ENCODE peak calls at places on chromosomes 1 and 21, in four cellular contexts. C is mesendoderm, H is IMR-90, T is H1. A is an unnamed sample.
A peak's percentile ranks its signal among the peaks of the same experiment; 100 is the strongest.

GRCh38 chr1:207853372-207853757 is 57.6 kb downstream of the CD34 start:
- DNase-seq in T (no peak), H (peak; percentile 19), C (no peak), A (no peak)

GRCh38 chr1:145879775-145880174 is 5.9 kb downstream of the ANKRD35 start:
- DNase-seq in T (no peak), H (no peak), C (peak; percentile 84), A (no peak)

GRCh38 chr1:35605882-35606182 is 32.7 kb downstream of the TFAP2E start:
- DNase-seq in H (no peak), C (peak; percentile 63), T (no peak), A (no peak)

GRCh38 chr21:14306143-14306907 is 76.6 kb downstream of the HSPA13 start:
- DNase-seq in H (peak; percentile 3), T (no peak), C (peak; percentile 31), A (no peak)

GRCh38 chr21:42461881-42462877 is 33.8 kb downstream of the RSPH1 start:
- DNase-seq in T (no peak), H (no peak), C (peak; percentile 90), A (peak; percentile 30)

GRCh38 chr1:41490911-41491310 is 6.4 kb upstream of the EDN2 start:
- DNase-seq in C (no peak), T (no peak), H (no peak), A (no peak)

GRCh38 chr1:25700626-25701025 is 84.0 kb downstream of the MAN1C1 start:
- DNase-seq in T (no peak), C (peak; percentile 50), H (no peak), A (peak; percentile 63)

GRCh38 chr1:5645929-5646328 is 346.3 kb downstream of the NPHP4 start:
- DNase-seq in C (no peak), H (no peak), T (no peak), A (no peak)

GRCh38 chr1:52159033-52159789 is 17.3 kb downstream of the ZFYVE9 start:
- DNase-seq in H (peak; percentile 36), C (no peak), T (no peak), A (no peak)

GRCh38 chr1:220711086-220711809 is 21.1 kb downstream of the C1orf115 start:
- DNase-seq in H (no peak), C (no peak), T (no peak), A (no peak)

GRCh38 chr1:92482665-92483441 is 3.9 kb downstream of the GFI1 start:
- DNase-seq in H (no peak), T (peak; percentile 77), C (peak; percentile 59), A (peak; percentile 56)

GRCh38 chr21:41369105-41369914 is 7.5 kb downstream of the MX2 start:
- DNase-seq in H (no peak), C (peak; percentile 84), T (peak; percentile 80), A (peak; percentile 80)

GRCh38 chr1:13801232-13801631 is 101.2 kb downstream of the PRDM2 start:
- DNase-seq in C (no peak), T (no peak), H (no peak), A (no peak)

GRCh38 chr1:200415693-200416593 is 6.1 kb upstream of the ZNF281 start:
- DNase-seq in T (no peak), H (peak; percentile 98), C (no peak), A (no peak)

GRCh38 chr1:55987491-55988255 is 591.7 kb downstream of the PLPP3 start:
- DNase-seq in C (peak; percentile 11), T (no peak), H (no peak), A (no peak)

GRCh38 chr1:89608627-89609338 is 24.1 kb upstream of the LRRC8C start:
- DNase-seq in C (no peak), H (no peak), T (no peak), A (no peak)

GRCh38 chr1:111605553-111605952 is 14.0 kb upstream of the RAP1A start:
- DNase-seq in C (no peak), H (peak; percentile 36), T (no peak), A (no peak)

GRCh38 chr1:15950763-15951295 is 25.1 kb downstream of the ZBTB17 start:
- DNase-seq in C (no peak), H (peak; percentile 42), T (no peak), A (no peak)

GRCh38 chr1:36457691-36458090 is 6.5 kb downstream of the MRPS15 start:
- DNase-seq in C (no peak), H (no peak), T (no peak), A (no peak)

GRCh38 chr1:92277105-92277504 is 21.7 kb downstream of the GLMN start:
- DNase-seq in H (peak; percentile 91), T (no peak), C (no peak), A (no peak)

GRCh38 chr1:218299416-218299815 is 14.3 kb downstream of the RRP15 start:
- DNase-seq in T (no peak), H (peak; percentile 77), C (peak; percentile 54), A (no peak)

GRCh38 chr1:201692307-201693018 is 136.5 kb upstream of the IPO9 start:
- DNase-seq in C (peak; percentile 47), T (no peak), H (no peak), A (no peak)

GRCh38 chr1:172431721-172432192 is 11.3 kb downstream of the C1orf105 start:
- DNase-seq in T (no peak), C (peak; percentile 33), H (no peak), A (peak; percentile 41)

GRCh38 chr1:209421186-209421585 is 162.3 kb upstream of the CAMK1G start:
- DNase-seq in C (no peak), T (no peak), H (no peak), A (no peak)

GRCh38 chr1:119549719-119550141 is 42.7 kb downstream of the HSD3B1 start:
- DNase-seq in C (peak; percentile 88), H (peak; percentile 67), T (peak; percentile 75), A (peak; percentile 81)

GRCh38 chr1:14996133-14997050 is 157.2 kb upstream of the TMEM51 start:
- DNase-seq in C (peak; percentile 76), H (peak; percentile 84), T (no peak), A (no peak)

GRCh38 chr1:207962716-207963428 is 51.9 kb upstream of the CD34 start:
- DNase-seq in H (no peak), C (peak; percentile 57), T (no peak), A (no peak)

GRCh38 chr1:101452825-101453224 is 216.0 kb downstream of the S1PR1 start:
- DNase-seq in T (no peak), H (no peak), C (no peak), A (no peak)

GRCh38 chr1:84164156-84164555 is 20.1 kb downstream of the PRKACB start:
- DNase-seq in C (no peak), H (no peak), T (no peak), A (no peak)

GRCh38 chr1:30789388-30790255 is 32.0 kb upstream of the LAPTM5 start:
- DNase-seq in T (no peak), C (no peak), H (no peak), A (no peak)

GRCh38 chr1:30793209-30793608 is 35.6 kb upstream of the LAPTM5 start:
- DNase-seq in T (no peak), H (no peak), C (no peak), A (no peak)

GRCh38 chr1:30788580-30789387 is 31.2 kb upstream of the LAPTM5 start:
- DNase-seq in H (no peak), T (no peak), C (no peak), A (no peak)

GRCh38 chr1:30791853-30792252 is 34.3 kb upstream of the LAPTM5 start:
- DNase-seq in C (no peak), H (no peak), T (no peak), A (no peak)

DNA sequence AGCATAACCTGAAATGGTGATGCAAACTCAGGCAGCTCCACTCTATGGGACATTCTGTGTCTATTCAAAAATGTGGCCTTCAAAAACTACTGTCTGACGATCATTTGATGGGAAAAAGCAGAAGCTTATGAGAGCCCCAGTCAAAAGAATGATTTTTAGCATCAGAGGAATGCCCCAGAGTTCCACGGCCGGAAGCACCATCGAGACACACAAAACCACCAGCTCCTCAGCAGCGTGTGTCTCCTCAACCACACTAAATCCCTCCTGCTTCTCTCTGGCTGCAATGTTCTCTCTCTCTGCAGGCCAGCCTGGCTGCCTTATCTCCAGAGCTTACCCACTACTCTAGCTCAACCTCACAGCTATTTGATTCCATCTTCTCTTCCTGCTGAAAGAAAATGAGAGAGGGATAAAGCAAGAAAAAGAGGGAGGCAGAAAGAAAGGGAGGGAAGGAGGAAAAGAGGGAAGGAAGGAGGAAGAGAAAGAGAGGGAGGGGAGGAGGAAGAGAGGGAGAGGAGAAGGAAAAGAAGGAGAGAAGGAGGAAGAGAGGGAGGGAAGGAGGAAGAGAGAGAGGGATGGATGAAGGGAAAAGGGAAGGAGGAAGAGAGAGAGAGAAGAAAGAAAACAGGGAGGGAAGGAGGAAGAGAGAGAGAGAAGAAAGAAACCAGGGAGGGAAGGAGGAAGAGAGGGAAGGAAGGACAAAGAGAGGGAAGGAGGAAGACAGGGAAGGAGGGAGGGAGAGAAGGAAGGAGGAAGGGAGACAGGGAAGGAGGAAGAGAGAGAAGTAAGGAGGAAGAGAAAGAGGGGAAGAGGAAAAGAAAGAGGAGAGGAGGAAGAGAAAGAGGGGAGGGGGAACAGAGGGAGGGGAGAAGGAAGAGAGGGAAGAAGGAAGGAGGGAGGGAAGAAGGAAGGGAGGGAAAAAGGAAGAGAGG is 33.5 kb upstream of the LAPTM5 start:
- DNase-seq in H (no peak), T (no peak), C (no peak), A (no peak)
- H3K4me2 ChIP-seq in H (no peak overlapping the region), T (no peak overlapping the region), C (no peak overlapping the region), A (no peak overlapping the region)

DNA sequence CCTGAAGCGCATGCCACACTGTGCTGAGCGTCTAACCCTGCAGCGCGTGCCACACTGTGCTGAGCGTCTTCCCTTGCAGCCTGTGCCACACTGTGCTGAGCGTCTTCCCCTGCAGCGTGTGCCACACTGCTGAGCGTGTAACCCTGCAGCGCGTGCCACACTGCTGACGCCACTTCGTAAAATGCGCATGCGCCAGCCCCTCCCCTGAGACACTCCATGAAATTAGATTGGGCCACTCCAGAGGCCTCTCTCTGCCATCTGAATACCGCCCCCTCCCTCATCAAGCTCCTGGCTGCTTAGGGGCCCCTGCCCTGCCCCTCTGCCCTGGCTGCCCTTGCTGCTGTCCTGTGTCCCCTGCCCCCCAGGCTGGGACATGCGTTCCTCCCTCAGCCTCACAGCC is 84.8 kb downstream of the POFUT2 start:
- DNase-seq in C (no peak), T (no peak), H (no peak), A (no peak)
- H3K23ac ChIP-seq in C (no peak overlapping the region), T (no peak overlapping the region), H (no peak overlapping the region), A (no peak overlapping the region)

GRCh38 chr1:212701910-212702309 is 2.3 kb upstream of the BATF3 start:
- DNase-seq in H (no peak), T (no peak), C (no peak), A (no peak)
- H4K5ac ChIP-seq in H (no peak overlapping the region), T (no peak overlapping the region), C (no peak overlapping the region), A (no peak overlapping the region)

GRCh38 chr1:234433563-234434285 is 45.3 kb downstream of the TARBP1 start:
- DNase-seq in H (peak; percentile 81), T (no peak), C (no peak), A (no peak)
- H3K4me2 ChIP-seq in H (no peak overlapping the region), T (no peak overlapping the region), C (no peak overlapping the region), A (no peak overlapping the region)

A was measured in H9.